ENCODE peak calls at places on chromosomes 5 and 9, in ten cellular contexts. F is uterus, V is ovary, J is left ventricle myocardium inferior, P is lung, Q is heart left ventricle, U is WERI-Rb-1, N is pancreas, M is cardiac muscle cell, Y is OCI-LY7. E is an unnamed sample.
A peak's percentile ranks its signal among the peaks of the same experiment; 100 is the strongest.

GRCh38 chr5:133236541-133236951 is 184.7 kb downstream of the HSPA4 start:
- DNase-seq in F (no peak), U (no peak), P (no peak), Q (peak; percentile 15), N (no peak), Y (no peak), M (no peak), V (no peak), J (no peak), E (no peak)

GRCh38 chr9:136521541-136521940 is 24.3 kb downstream of the NOTCH1 start:
- DNase-seq in P (no peak), J (peak; percentile 48), U (no peak), M (no peak), Q (peak; percentile 83), N (no peak), F (no peak), Y (no peak), V (no peak), E (no peak)

GRCh38 chr5:109656829-109657228 is 32.9 kb upstream of the MAN2A1 start:
- DNase-seq in V (no peak), P (peak; percentile 45), F (no peak), M (peak; percentile 87), N (no peak), U (no peak), Q (peak; percentile 46), J (peak; percentile 26), Y (no peak), E (peak; percentile 49)

GRCh38 chr9:131405429-131405828 is 11.5 kb downstream of the PRRC2B start:
- DNase-seq in N (no peak), F (no peak), U (no peak), Y (no peak), M (peak; percentile 91), P (no peak), V (no peak), J (peak; percentile 69), Q (no peak), E (no peak)

GRCh38 chr9:120578614-120579013 is 1.4 kb downstream of the CDK5RAP2 start:
- DNase-seq in V (no peak), Y (no peak), P (no peak), J (no peak), U (no peak), N (no peak), M (no peak), Q (no peak), F (no peak), E (no peak)

GRCh38 chr5:15717002-15717401 is 217.0 kb downstream of the FBXL7 start:
- DNase-seq in V (no peak), M (peak; percentile 20), N (no peak), Y (no peak), F (no peak), U (no peak), J (no peak), Q (no peak), P (no peak), E (no peak)

GRCh38 chr5:126383246-126383645 is 40.0 kb upstream of the GRAMD2B start:
- DNase-seq in M (no peak), Y (no peak), Q (no peak), P (no peak), U (no peak), V (no peak), F (no peak), J (no peak), N (no peak), E (no peak)

GRCh38 chr5:137611011-137611580 is 112.0 kb upstream of the SPOCK1 start:
- DNase-seq in V (no peak), J (no peak), M (no peak), N (no peak), U (no peak), F (no peak), Y (no peak), Q (no peak), P (no peak), E (no peak)

GRCh38 chr9:94860678-94861588 is 134.4 kb downstream of the AOPEP start:
- DNase-seq in M (peak; percentile 57), V (no peak), P (no peak), Q (no peak), Y (peak; percentile 84), F (no peak), J (no peak), U (no peak), N (no peak), E (no peak)

GRCh38 chr9:92483896-92484545 is 1.7 kb upstream of the ASPN start:
- DNase-seq in N (no peak), Y (no peak), P (no peak), Q (no peak), V (no peak), M (peak; percentile 16), F (no peak), U (no peak), J (no peak), E (no peak)

GRCh38 chr5:117590944-117591343 is 1016.3 kb upstream of the SEMA6A start:
- DNase-seq in Q (no peak), J (no peak), U (peak; percentile 8), P (no peak), M (peak; percentile 48), F (no peak), Y (peak; percentile 32), N (no peak), V (no peak), E (no peak)
- TF ChIP-seq CTCF in Q (peak; percentile 15), J (peak; percentile 59), U (peak; percentile 41), P (no peak), M (peak; percentile 36), F (no peak), Y (peak; percentile 69), N (peak; percentile 11), V (no peak), E (no peak)

GRCh38 chr5:148085934-148086333 is 22.2 kb downstream of the SPINK5 start:
- DNase-seq in Y (no peak), M (no peak), P (peak; percentile 59), U (no peak), V (no peak), N (no peak), Q (no peak), F (no peak), J (no peak), E (no peak)

GRCh38 chr5:148090780-148091221 is 27.0 kb downstream of the SPINK5 start:
- DNase-seq in P (no peak), Y (no peak), J (no peak), F (no peak), N (no peak), M (peak; percentile 2), V (no peak), U (no peak), Q (no peak), E (no peak)

GRCh38 chr5:148094336-148094735 is 30.6 kb downstream of the SPINK5 start:
- DNase-seq in F (no peak), P (no peak), Y (no peak), V (no peak), M (no peak), J (no peak), Q (no peak), N (no peak), U (no peak), E (no peak)

GRCh38 chr5:148091991-148092964 is 28.5 kb downstream of the SPINK5 start:
- DNase-seq in J (no peak), P (no peak), Q (no peak), Y (no peak), F (no peak), U (no peak), V (no peak), M (no peak), N (no peak), E (no peak)

DNA sequence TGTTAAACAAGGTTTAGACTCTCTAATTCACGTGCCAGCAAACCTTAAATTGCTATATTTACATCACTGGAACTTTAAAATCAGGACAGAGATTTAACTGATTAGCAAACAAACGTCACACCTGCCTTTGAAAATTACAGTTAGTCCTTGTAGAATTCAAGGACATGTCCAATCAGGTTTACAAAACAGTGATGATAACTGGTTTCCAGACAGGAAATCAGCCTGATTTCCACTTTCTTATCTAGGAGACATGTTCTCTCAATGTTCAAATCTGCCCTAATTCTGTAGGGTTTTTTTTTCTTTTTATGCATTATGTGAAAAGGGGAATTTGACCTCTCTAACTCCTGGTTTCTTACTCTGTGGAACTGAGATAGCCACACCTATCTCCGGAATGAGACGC is 26.4 kb downstream of the SPINK5 start:
- DNase-seq in Y (no peak), U (no peak), M (no peak), P (no peak), J (no peak), F (no peak), V (no peak), Q (no peak), N (no peak), E (no peak)
- H3K27ac ChIP-seq in Y (no peak overlapping the region), U (no peak overlapping the region), M (no peak overlapping the region), P (peak overlapping the region; percentile 21), J (no peak overlapping the region), F (no peak overlapping the region), V (no peak overlapping the region), Q (no peak overlapping the region), N (no peak overlapping the region), E (no peak overlapping the region)

DNA sequence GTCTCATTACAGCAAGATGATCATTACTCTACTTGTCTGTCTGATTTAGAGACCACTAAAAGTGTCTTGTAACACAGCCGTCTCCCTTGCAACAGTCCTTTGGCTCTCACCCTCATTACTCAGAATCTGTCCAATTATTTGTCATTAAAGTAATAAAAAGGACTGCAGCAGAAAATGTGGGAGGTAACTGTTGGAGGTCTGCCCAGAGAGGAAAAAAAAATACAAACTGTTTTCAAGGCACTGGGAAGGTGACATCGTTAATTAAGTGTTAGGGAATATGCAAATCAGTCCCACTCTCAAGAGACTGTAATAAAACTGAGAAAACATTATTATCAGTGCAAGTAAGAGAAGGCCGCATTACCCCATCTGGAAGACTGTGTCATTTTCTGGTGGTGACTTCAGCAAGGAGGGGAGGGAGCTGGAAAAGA is 281.0 kb downstream of the RASEF start:
- DNase-seq in U (no peak), N (no peak), P (no peak), V (no peak), J (no peak), Q (no peak), M (no peak), F (no peak), Y (no peak), E (no peak)
- H3K4me3 ChIP-seq in U (no peak overlapping the region), N (no peak overlapping the region), P (no peak overlapping the region), V (no peak overlapping the region), J (no peak overlapping the region), Q (no peak overlapping the region), M (no peak overlapping the region), F (no peak overlapping the region), Y (no peak overlapping the region), E (no peak overlapping the region)

GRCh38 chr9:109948453-109948852 is 168.5 kb downstream of the PALM2AKAP2 start:
- DNase-seq in Q (no peak), P (no peak), M (no peak), Y (no peak), V (no peak), F (no peak), J (no peak), U (no peak), N (no peak), E (no peak)

GRCh38 chr9:109950710-109951443 is 170.9 kb downstream of the PALM2AKAP2 start:
- DNase-seq in F (no peak), Y (no peak), J (no peak), P (no peak), M (no peak), V (no peak), U (no peak), Q (no peak), N (no peak), E (no peak)

GRCh38 chr9:109956811-109957440 is 176.9 kb downstream of the PALM2AKAP2 start:
- DNase-seq in M (peak; percentile 25), Y (no peak), U (no peak), J (no peak), N (no peak), Q (no peak), F (no peak), P (no peak), V (no peak), E (no peak)

GRCh38 chr9:109953300-109953699 is 173.3 kb downstream of the PALM2AKAP2 start:
- DNase-seq in Y (no peak), N (no peak), Q (no peak), J (no peak), P (no peak), M (no peak), U (no peak), F (no peak), V (no peak), E (no peak)

GRCh38 chr9:109953813-109954489 is 174.0 kb downstream of the PALM2AKAP2 start:
- DNase-seq in Q (no peak), Y (peak; percentile 83), P (no peak), N (no peak), V (no peak), F (no peak), U (no peak), M (no peak), J (no peak), E (no peak)
- TF ChIP-seq CTCF in Q (no peak), Y (peak; percentile 90), P (no peak), N (no peak), V (no peak), F (no peak), U (peak; percentile 28), M (no peak), J (no peak), E (no peak)

E was measured in dorsolateral prefrontal cortex.